ENCODE peak calls at places on chromosomes 1 and 21, in ten cellular contexts. Q is BJ, M is NCI-H1092, S is H9, P is EL, C is A172, K is GOT3, W is ACHN, H is HEK293T, E is DMS 273 treated with DMSO at 0.1 percent for 48 hours. Z is an unnamed sample.

GRCh38 chr1:190193508-190193907 is 284.2 kb downstream of the BRINP3 start:
- DNase-seq in C (no peak), W (no peak), M (no peak), K (no peak), Q (no peak), E (no peak), H (no peak), P (no peak), S (no peak), Z (no peak)

GRCh38 chr1:238658766-238659165 is 727.6 kb upstream of the CHRM3 start:
- DNase-seq in W (peak; percentile 31), M (no peak), P (peak; percentile 80), S (no peak), H (no peak), K (no peak), C (peak; percentile 96), Q (no peak), E (no peak), Z (peak; percentile 68)

GRCh38 chr1:84776639-84777038 is 86.4 kb upstream of the SSX2IP start:
- DNase-seq in M (no peak), S (no peak), K (no peak), Q (no peak), H (no peak), W (no peak), C (peak; percentile 32), P (peak; percentile 31), E (no peak), Z (peak; percentile 7)

GRCh38 chr1:86382878-86383277 is 13.2 kb downstream of the ODF2L start:
- DNase-seq in C (no peak), W (peak; percentile 12), M (no peak), K (no peak), H (no peak), E (no peak), S (no peak), P (no peak), Q (no peak), Z (no peak)

GRCh38 chr1:183302452-183303324 is 115.5 kb downstream of the NMNAT2 start:
- DNase-seq in H (no peak), Q (no peak), C (no peak), P (no peak), E (no peak), M (no peak), W (no peak), K (no peak), S (no peak), Z (no peak)

GRCh38 chr1:217590598-217590997 is 40.3 kb downstream of the GPATCH2 start:
- DNase-seq in H (no peak), P (no peak), E (no peak), C (no peak), S (no peak), M (no peak), Q (no peak), W (peak; percentile 2), K (no peak), Z (no peak)

GRCh38 chr1:109832935-109833334 is 69.2 kb upstream of the EPS8L3 start:
- DNase-seq in H (no peak), E (no peak), K (no peak), P (no peak), C (no peak), S (peak; percentile 53), W (no peak), M (no peak), Q (no peak), Z (no peak)

GRCh38 chr1:163673756-163674155 is 352.0 kb downstream of the NUF2 start:
- DNase-seq in H (no peak), W (no peak), C (no peak), K (no peak), M (no peak), P (peak; percentile 10), E (no peak), S (no peak), Q (peak; percentile 76), Z (no peak)

GRCh38 chr1:65317866-65318653 is 8.7 kb downstream of the DNAJC6 start:
- DNase-seq in W (no peak), Q (no peak), K (no peak), H (no peak), P (no peak), M (no peak), E (peak; percentile 79), S (no peak), C (no peak), Z (no peak)

GRCh38 chr1:209202826-209203439 is 380.6 kb upstream of the CAMK1G start:
- DNase-seq in C (peak; percentile 36), Q (no peak), P (peak; percentile 62), S (no peak), H (peak; percentile 62), E (peak; percentile 30), M (peak; percentile 62), W (peak; percentile 65), K (no peak), Z (peak; percentile 53)

GRCh38 chr21:35559881-35560280 is 500.4 kb downstream of the SETD4 start:
- DNase-seq in W (no peak), Q (no peak), S (no peak), E (no peak), K (no peak), M (no peak), P (peak; percentile 46), C (peak; percentile 57), H (no peak), Z (no peak)

Z was measured in RCC 7860.